ENCODE peak calls at places on chromosomes 13 and 19, in four cellular contexts. One of them, this sample, is unnamed.

GRCh38 chr19:22526661-22527272 is 104.6 kb upstream of the ZNF98 start:
- DNase-seq in T-helper 22 cell: no peak
- DNase-seq in dermis microvascular lymphatic vessel endothelial cell: no peak
- DNase-seq in activated CD4-positive, alpha-beta T cell treated with anti-CD3 and anti-CD28 coated beads for 4 hours: no peak
- DNase-seq in this sample: no peak

GRCh38 chr19:2536461-2536860 is 60.5 kb downstream of the GADD45B start:
- DNase-seq in activated CD4-positive, alpha-beta T cell treated with anti-CD3 and anti-CD28 coated beads for 4 hours: no peak
- DNase-seq in T-helper 22 cell: no peak
- DNase-seq in dermis microvascular lymphatic vessel endothelial cell: no peak
- DNase-seq in this sample: no peak

GRCh38 chr19:18483119-18483518 is 38.8 kb downstream of the ELL start:
- DNase-seq in T-helper 22 cell: no peak
- DNase-seq in activated CD4-positive, alpha-beta T cell treated with anti-CD3 and anti-CD28 coated beads for 4 hours: no peak
- DNase-seq in dermis microvascular lymphatic vessel endothelial cell: no peak
- DNase-seq in this sample: no peak

GRCh38 chr19:16386619-16387240 is 62.1 kb downstream of the KLF2 start:
- DNase-seq in T-helper 22 cell: peak
- DNase-seq in dermis microvascular lymphatic vessel endothelial cell: peak
- DNase-seq in activated CD4-positive, alpha-beta T cell treated with anti-CD3 and anti-CD28 coated beads for 4 hours: peak
- DNase-seq in this sample: no peak

GRCh38 chr13:42048625-42049453 is at the start of gene DGKH:
- DNase-seq in T-helper 22 cell: peak
- DNase-seq in dermis microvascular lymphatic vessel endothelial cell: no peak
- DNase-seq in activated CD4-positive, alpha-beta T cell treated with anti-CD3 and anti-CD28 coated beads for 4 hours: peak
- DNase-seq in this sample: no peak

GRCh38 chr13:29674532-29674931 is 79.0 kb upstream of the SLC7A1 start:
- DNase-seq in T-helper 22 cell: no peak
- DNase-seq in activated CD4-positive, alpha-beta T cell treated with anti-CD3 and anti-CD28 coated beads for 4 hours: no peak
- DNase-seq in dermis microvascular lymphatic vessel endothelial cell: no peak
- DNase-seq in this sample: no peak

GRCh38 chr13:111202149-111202548 is 87.0 kb downstream of the ARHGEF7 start:
- DNase-seq in T-helper 22 cell: no peak
- DNase-seq in activated CD4-positive, alpha-beta T cell treated with anti-CD3 and anti-CD28 coated beads for 4 hours: no peak
- DNase-seq in dermis microvascular lymphatic vessel endothelial cell: no peak
- DNase-seq in this sample: no peak

GRCh38 chr13:39282400-39282972 is 244.2 kb downstream of the NHLRC3 start:
- DNase-seq in dermis microvascular lymphatic vessel endothelial cell: no peak
- DNase-seq in activated CD4-positive, alpha-beta T cell treated with anti-CD3 and anti-CD28 coated beads for 4 hours: no peak
- DNase-seq in T-helper 22 cell: no peak
- DNase-seq in this sample: no peak

GRCh38 chr19:17949956-17950309 is 17.0 kb upstream of the KCNN1 start:
- DNase-seq in dermis microvascular lymphatic vessel endothelial cell: no peak
- DNase-seq in activated CD4-positive, alpha-beta T cell treated with anti-CD3 and anti-CD28 coated beads for 4 hours: no peak
- DNase-seq in T-helper 22 cell: no peak
- DNase-seq in this sample: no peak

GRCh38 chr13:104318121-104318520 is 1251.9 kb upstream of the SLC10A2 start:
- DNase-seq in dermis microvascular lymphatic vessel endothelial cell: no peak
- DNase-seq in T-helper 22 cell: no peak
- DNase-seq in activated CD4-positive, alpha-beta T cell treated with anti-CD3 and anti-CD28 coated beads for 4 hours: no peak
- DNase-seq in this sample: no peak

GRCh38 chr19:49638360-49638759 is 1.6 kb downstream of the RRAS start:
- DNase-seq in dermis microvascular lymphatic vessel endothelial cell: no peak
- DNase-seq in activated CD4-positive, alpha-beta T cell treated with anti-CD3 and anti-CD28 coated beads for 4 hours: no peak
- DNase-seq in T-helper 22 cell: no peak
- DNase-seq in this sample: no peak

GRCh38 chr19:51129716-51130115 is 5.0 kb downstream of the SIGLEC9 start:
- DNase-seq in activated CD4-positive, alpha-beta T cell treated with anti-CD3 and anti-CD28 coated beads for 4 hours: no peak
- DNase-seq in T-helper 22 cell: no peak
- DNase-seq in dermis microvascular lymphatic vessel endothelial cell: no peak
- DNase-seq in this sample: no peak

GRCh38 chr13:49444517-49445395 is 682 bp downstream of the SETDB2 start:
- DNase-seq in activated CD4-positive, alpha-beta T cell treated with anti-CD3 and anti-CD28 coated beads for 4 hours: peak
- DNase-seq in dermis microvascular lymphatic vessel endothelial cell: no peak
- DNase-seq in T-helper 22 cell: peak
- DNase-seq in this sample: no peak

GRCh38 chr19:50663280-50663790 is 14.1 kb downstream of the C19orf81 start:
- DNase-seq in activated CD4-positive, alpha-beta T cell treated with anti-CD3 and anti-CD28 coated beads for 4 hours: no peak
- DNase-seq in T-helper 22 cell: no peak
- DNase-seq in dermis microvascular lymphatic vessel endothelial cell: no peak
- DNase-seq in this sample: no peak

GRCh38 chr13:96958286-96958891 is 35.9 kb downstream of the OXGR1 start:
- DNase-seq in activated CD4-positive, alpha-beta T cell treated with anti-CD3 and anti-CD28 coated beads for 4 hours: no peak
- DNase-seq in dermis microvascular lymphatic vessel endothelial cell: peak
- DNase-seq in T-helper 22 cell: no peak
- DNase-seq in this sample: peak

GRCh38 chr13:33285420-33286124 is at the start of gene STARD13:
- DNase-seq in T-helper 22 cell: no peak
- DNase-seq in dermis microvascular lymphatic vessel endothelial cell: peak
- DNase-seq in activated CD4-positive, alpha-beta T cell treated with anti-CD3 and anti-CD28 coated beads for 4 hours: no peak
- DNase-seq in this sample: peak

GRCh38 chr13:112870737-112871287 is 98.2 kb upstream of the MCF2L start:
- DNase-seq in activated CD4-positive, alpha-beta T cell treated with anti-CD3 and anti-CD28 coated beads for 4 hours: no peak
- DNase-seq in T-helper 22 cell: no peak
- DNase-seq in dermis microvascular lymphatic vessel endothelial cell: no peak
- DNase-seq in this sample: no peak

GRCh38 chr19:21098291-21098690 is 16.3 kb downstream of the ZNF714 start:
- DNase-seq in activated CD4-positive, alpha-beta T cell treated with anti-CD3 and anti-CD28 coated beads for 4 hours: no peak
- DNase-seq in dermis microvascular lymphatic vessel endothelial cell: no peak
- DNase-seq in T-helper 22 cell: no peak
- DNase-seq in this sample: no peak

GRCh38 chr13:45931211-45931610 is 79.7 kb upstream of the SIAH3 start:
- DNase-seq in activated CD4-positive, alpha-beta T cell treated with anti-CD3 and anti-CD28 coated beads for 4 hours: no peak
- DNase-seq in dermis microvascular lymphatic vessel endothelial cell: no peak
- DNase-seq in T-helper 22 cell: no peak
- DNase-seq in this sample: no peak

GRCh38 chr13:42836930-42837329 is 55.5 kb downstream of the FAM216B start:
- DNase-seq in dermis microvascular lymphatic vessel endothelial cell: no peak
- DNase-seq in activated CD4-positive, alpha-beta T cell treated with anti-CD3 and anti-CD28 coated beads for 4 hours: no peak
- DNase-seq in T-helper 22 cell: no peak
- DNase-seq in this sample: no peak

GRCh38 chr13:61255035-61255796 is 160.4 kb downstream of the PCDH20 start:
- DNase-seq in T-helper 22 cell: no peak
- DNase-seq in dermis microvascular lymphatic vessel endothelial cell: no peak
- DNase-seq in activated CD4-positive, alpha-beta T cell treated with anti-CD3 and anti-CD28 coated beads for 4 hours: no peak
- DNase-seq in this sample: no peak

GRCh38 chr19:1591421-1592022 is 1.1 kb downstream of the MBD3 start:
- DNase-seq in activated CD4-positive, alpha-beta T cell treated with anti-CD3 and anti-CD28 coated beads for 4 hours: peak
- DNase-seq in T-helper 22 cell: no peak
- DNase-seq in dermis microvascular lymphatic vessel endothelial cell: no peak
- DNase-seq in this sample: no peak

GRCh38 chr19:6528544-6529121 is 2.2 kb upstream of the TNFSF9 start:
- DNase-seq in activated CD4-positive, alpha-beta T cell treated with anti-CD3 and anti-CD28 coated beads for 4 hours: no peak
- DNase-seq in dermis microvascular lymphatic vessel endothelial cell: no peak
- DNase-seq in T-helper 22 cell: no peak
- DNase-seq in this sample: no peak

GRCh38 chr19:43638991-43639494 is 607 bp downstream of the CADM4 start:
- DNase-seq in dermis microvascular lymphatic vessel endothelial cell: no peak
- DNase-seq in T-helper 22 cell: no peak
- DNase-seq in activated CD4-positive, alpha-beta T cell treated with anti-CD3 and anti-CD28 coated beads for 4 hours: no peak
- DNase-seq in this sample: no peak

GRCh38 chr19:52307275-52307674 is 10.3 kb downstream of the ZNF480 start:
- DNase-seq in T-helper 22 cell: no peak
- DNase-seq in activated CD4-positive, alpha-beta T cell treated with anti-CD3 and anti-CD28 coated beads for 4 hours: no peak
- DNase-seq in dermis microvascular lymphatic vessel endothelial cell: no peak
- DNase-seq in this sample: no peak

GRCh38 chr13:113046066-113046882 is 59.3 kb upstream of the F7 start:
- DNase-seq in T-helper 22 cell: no peak
- DNase-seq in dermis microvascular lymphatic vessel endothelial cell: no peak
- DNase-seq in activated CD4-positive, alpha-beta T cell treated with anti-CD3 and anti-CD28 coated beads for 4 hours: no peak
- DNase-seq in this sample: no peak

GRCh38 chr13:68064371-68064770 is 834.2 kb upstream of the PCDH9 start:
- DNase-seq in dermis microvascular lymphatic vessel endothelial cell: no peak
- DNase-seq in T-helper 22 cell: no peak
- DNase-seq in activated CD4-positive, alpha-beta T cell treated with anti-CD3 and anti-CD28 coated beads for 4 hours: no peak
- DNase-seq in this sample: no peak

GRCh38 chr13:41196011-41196410 is 1.6 kb upstream of the KBTBD7 start:
- DNase-seq in T-helper 22 cell: no peak
- DNase-seq in activated CD4-positive, alpha-beta T cell treated with anti-CD3 and anti-CD28 coated beads for 4 hours: no peak
- DNase-seq in dermis microvascular lymphatic vessel endothelial cell: no peak
- DNase-seq in this sample: no peak

GRCh38 chr13:111187879-111188643 is 73.0 kb downstream of the ARHGEF7 start:
- DNase-seq in activated CD4-positive, alpha-beta T cell treated with anti-CD3 and anti-CD28 coated beads for 4 hours: no peak
- DNase-seq in T-helper 22 cell: no peak
- DNase-seq in dermis microvascular lymphatic vessel endothelial cell: no peak
- DNase-seq in this sample: no peak

GRCh38 chr13:32178763-32179162 is 136.4 kb downstream of the ZAR1L start:
- DNase-seq in T-helper 22 cell: no peak
- DNase-seq in dermis microvascular lymphatic vessel endothelial cell: no peak
- DNase-seq in activated CD4-positive, alpha-beta T cell treated with anti-CD3 and anti-CD28 coated beads for 4 hours: no peak
- DNase-seq in this sample: no peak

GRCh38 chr19:16088985-16089846 is 12.9 kb downstream of the TPM4 start:
- DNase-seq in dermis microvascular lymphatic vessel endothelial cell: no peak
- DNase-seq in T-helper 22 cell: no peak
- DNase-seq in activated CD4-positive, alpha-beta T cell treated with anti-CD3 and anti-CD28 coated beads for 4 hours: no peak
- DNase-seq in this sample: no peak

GRCh38 chr13:48653074-48654054 is at the start of gene CYSLTR2:
- DNase-seq in activated CD4-positive, alpha-beta T cell treated with anti-CD3 and anti-CD28 coated beads for 4 hours: peak
- DNase-seq in dermis microvascular lymphatic vessel endothelial cell: no peak
- DNase-seq in T-helper 22 cell: peak
- DNase-seq in this sample: no peak

GRCh38 chr13:53042897-53043296 is 14.3 kb downstream of the OLFM4 start:
- DNase-seq in T-helper 22 cell: no peak
- DNase-seq in activated CD4-positive, alpha-beta T cell treated with anti-CD3 and anti-CD28 coated beads for 4 hours: no peak
- DNase-seq in dermis microvascular lymphatic vessel endothelial cell: no peak
- DNase-seq in this sample: no peak

GRCh38 chr19:33767898-33768413 is 28.7 kb upstream of the KCTD15 start:
- DNase-seq in T-helper 22 cell: no peak
- DNase-seq in dermis microvascular lymphatic vessel endothelial cell: peak
- DNase-seq in activated CD4-positive, alpha-beta T cell treated with anti-CD3 and anti-CD28 coated beads for 4 hours: no peak
- DNase-seq in this sample: no peak

GRCh38 chr13:66543780-66544179 is 686.4 kb downstream of the PCDH9 start:
- DNase-seq in activated CD4-positive, alpha-beta T cell treated with anti-CD3 and anti-CD28 coated beads for 4 hours: no peak
- DNase-seq in T-helper 22 cell: no peak
- DNase-seq in dermis microvascular lymphatic vessel endothelial cell: no peak
- DNase-seq in this sample: no peak

GRCh38 chr13:33264620-33264978 is 21.0 kb downstream of the STARD13 start:
- DNase-seq in T-helper 22 cell: no peak
- DNase-seq in dermis microvascular lymphatic vessel endothelial cell: no peak
- DNase-seq in activated CD4-positive, alpha-beta T cell treated with anti-CD3 and anti-CD28 coated beads for 4 hours: no peak
- DNase-seq in this sample: no peak

This sample was measured in glomerular endothelial cell.